ENCODE peak calls at places on chromosomes 3 and 15, in nine cellular contexts. One of them, this sample, is unnamed.

GRCh38 chr3:45612138-45612537 is 17.6 kb downstream of the LIMD1 start:
- DNase-seq in GM12865: no peak
- DNase-seq in kidney: no peak
- DNase-seq in anterior cingulate cortex: no peak
- DNase-seq in stimulated activated effector memory CD8-positive, alpha-beta T cell treated with anti-CD3 and anti-CD28 coated beads, Interleukin-12 subunit alpha, Interleukin-12 subunit beta, amount 100 ng/mL, for 72 hours: no peak
- DNase-seq in GM04503: no peak
- DNase-seq in HS-27A: no peak
- DNase-seq in GM19239: no peak
- DNase-seq in left cardiac atrium: no peak
- DNase-seq in this sample: no peak

GRCh38 chr3:188198760-188199327 is 44.9 kb downstream of the LPP start:
- DNase-seq in left cardiac atrium: no peak
- DNase-seq in GM12865: no peak
- DNase-seq in kidney: no peak
- DNase-seq in HS-27A: no peak
- DNase-seq in stimulated activated effector memory CD8-positive, alpha-beta T cell treated with anti-CD3 and anti-CD28 coated beads, Interleukin-12 subunit alpha, Interleukin-12 subunit beta, amount 100 ng/mL, for 72 hours: no peak
- DNase-seq in GM04503: no peak
- DNase-seq in GM19239: no peak
- DNase-seq in anterior cingulate cortex: no peak
- DNase-seq in this sample: no peak

GRCh38 chr3:158791259-158791920 is 10.5 kb upstream of the MFSD1 start:
- DNase-seq in HS-27A: no peak
- DNase-seq in GM04503: no peak
- DNase-seq in stimulated activated effector memory CD8-positive, alpha-beta T cell treated with anti-CD3 and anti-CD28 coated beads, Interleukin-12 subunit alpha, Interleukin-12 subunit beta, amount 100 ng/mL, for 72 hours: no peak
- DNase-seq in left cardiac atrium: no peak
- DNase-seq in kidney: no peak
- DNase-seq in anterior cingulate cortex: no peak
- DNase-seq in GM19239: peak; percentile 21
- DNase-seq in GM12865: peak; percentile 69
- DNase-seq in this sample: no peak

GRCh38 chr3:81554805-81555204 is 206.6 kb downstream of the GBE1 start:
- DNase-seq in GM12865: no peak
- DNase-seq in GM19239: no peak
- DNase-seq in stimulated activated effector memory CD8-positive, alpha-beta T cell treated with anti-CD3 and anti-CD28 coated beads, Interleukin-12 subunit alpha, Interleukin-12 subunit beta, amount 100 ng/mL, for 72 hours: no peak
- DNase-seq in HS-27A: no peak
- DNase-seq in GM04503: no peak
- DNase-seq in kidney: no peak
- DNase-seq in anterior cingulate cortex: no peak
- DNase-seq in left cardiac atrium: peak; percentile 35
- DNase-seq in this sample: no peak

GRCh38 chr3:147419062-147419701 is 10.0 kb downstream of the ZIC1 start:
- DNase-seq in left cardiac atrium: no peak
- DNase-seq in HS-27A: no peak
- DNase-seq in GM19239: no peak
- DNase-seq in kidney: peak; percentile 77
- DNase-seq in stimulated activated effector memory CD8-positive, alpha-beta T cell treated with anti-CD3 and anti-CD28 coated beads, Interleukin-12 subunit alpha, Interleukin-12 subunit beta, amount 100 ng/mL, for 72 hours: no peak
- DNase-seq in GM04503: no peak
- DNase-seq in anterior cingulate cortex: peak; percentile 89
- DNase-seq in GM12865: peak; percentile 39
- DNase-seq in this sample: no peak

GRCh38 chr3:123636431-123636841 is 51.6 kb upstream of the HACD2 start:
- DNase-seq in kidney: no peak
- DNase-seq in left cardiac atrium: no peak
- DNase-seq in anterior cingulate cortex: no peak
- DNase-seq in stimulated activated effector memory CD8-positive, alpha-beta T cell treated with anti-CD3 and anti-CD28 coated beads, Interleukin-12 subunit alpha, Interleukin-12 subunit beta, amount 100 ng/mL, for 72 hours: no peak
- DNase-seq in GM19239: no peak
- DNase-seq in GM04503: no peak
- DNase-seq in HS-27A: no peak
- DNase-seq in GM12865: no peak
- DNase-seq in this sample: no peak

GRCh38 chr3:169661567-169662214 is 1.8 kb downstream of the MECOM start:
- DNase-seq in kidney: no peak
- DNase-seq in stimulated activated effector memory CD8-positive, alpha-beta T cell treated with anti-CD3 and anti-CD28 coated beads, Interleukin-12 subunit alpha, Interleukin-12 subunit beta, amount 100 ng/mL, for 72 hours: no peak
- DNase-seq in HS-27A: no peak
- DNase-seq in anterior cingulate cortex: no peak
- DNase-seq in GM12865: peak; percentile 14
- DNase-seq in left cardiac atrium: peak; percentile 62
- DNase-seq in GM04503: no peak
- DNase-seq in GM19239: no peak
- DNase-seq in this sample: no peak

GRCh38 chr3:171347017-171347979 is 112.9 kb downstream of the TNIK start:
- DNase-seq in anterior cingulate cortex: no peak
- DNase-seq in stimulated activated effector memory CD8-positive, alpha-beta T cell treated with anti-CD3 and anti-CD28 coated beads, Interleukin-12 subunit alpha, Interleukin-12 subunit beta, amount 100 ng/mL, for 72 hours: no peak
- DNase-seq in HS-27A: no peak
- DNase-seq in GM12865: peak; percentile 91
- DNase-seq in GM04503: no peak
- DNase-seq in GM19239: no peak
- DNase-seq in left cardiac atrium: no peak
- DNase-seq in kidney: no peak
- DNase-seq in this sample: peak; percentile 23

GRCh38 chr3:54660599-54661210 is 267.2 kb downstream of the LRTM1 start:
- DNase-seq in GM04503: no peak
- DNase-seq in left cardiac atrium: peak; percentile 36
- DNase-seq in GM19239: no peak
- DNase-seq in kidney: no peak
- DNase-seq in HS-27A: no peak
- DNase-seq in GM12865: no peak
- DNase-seq in anterior cingulate cortex: no peak
- DNase-seq in stimulated activated effector memory CD8-positive, alpha-beta T cell treated with anti-CD3 and anti-CD28 coated beads, Interleukin-12 subunit alpha, Interleukin-12 subunit beta, amount 100 ng/mL, for 72 hours: no peak
- DNase-seq in this sample: peak; percentile 24

GRCh38 chr15:31016446-31016915 is 25.1 kb upstream of the MTMR10 start:
- DNase-seq in HS-27A: no peak
- DNase-seq in left cardiac atrium: no peak
- DNase-seq in GM12865: no peak
- DNase-seq in stimulated activated effector memory CD8-positive, alpha-beta T cell treated with anti-CD3 and anti-CD28 coated beads, Interleukin-12 subunit alpha, Interleukin-12 subunit beta, amount 100 ng/mL, for 72 hours: no peak
- DNase-seq in GM19239: no peak
- DNase-seq in anterior cingulate cortex: no peak
- DNase-seq in GM04503: peak; percentile 46
- DNase-seq in kidney: no peak
- DNase-seq in this sample: no peak

GRCh38 chr15:98799461-98799971 is 151.2 kb downstream of the IGF1R start:
- DNase-seq in left cardiac atrium: no peak
- DNase-seq in GM04503: no peak
- DNase-seq in GM19239: no peak
- DNase-seq in GM12865: no peak
- DNase-seq in stimulated activated effector memory CD8-positive, alpha-beta T cell treated with anti-CD3 and anti-CD28 coated beads, Interleukin-12 subunit alpha, Interleukin-12 subunit beta, amount 100 ng/mL, for 72 hours: no peak
- DNase-seq in kidney: no peak
- DNase-seq in HS-27A: no peak
- DNase-seq in anterior cingulate cortex: no peak
- DNase-seq in this sample: peak; percentile 44

GRCh38 chr3:105752791-105753415 is 115.9 kb downstream of the CBLB start:
- DNase-seq in left cardiac atrium: no peak
- DNase-seq in GM04503: no peak
- DNase-seq in kidney: no peak
- DNase-seq in anterior cingulate cortex: no peak
- DNase-seq in GM19239: no peak
- DNase-seq in stimulated activated effector memory CD8-positive, alpha-beta T cell treated with anti-CD3 and anti-CD28 coated beads, Interleukin-12 subunit alpha, Interleukin-12 subunit beta, amount 100 ng/mL, for 72 hours: no peak
- DNase-seq in HS-27A: no peak
- DNase-seq in GM12865: peak; percentile 41
- DNase-seq in this sample: no peak

GRCh38 chr3:184300377-184300717 is 1.3 kb downstream of the PSMD2 start:
- DNase-seq in GM04503: no peak
- DNase-seq in kidney: no peak
- DNase-seq in stimulated activated effector memory CD8-positive, alpha-beta T cell treated with anti-CD3 and anti-CD28 coated beads, Interleukin-12 subunit alpha, Interleukin-12 subunit beta, amount 100 ng/mL, for 72 hours: no peak
- DNase-seq in HS-27A: peak; percentile 51
- DNase-seq in left cardiac atrium: no peak
- DNase-seq in GM12865: no peak
- DNase-seq in anterior cingulate cortex: no peak
- DNase-seq in GM19239: no peak
- DNase-seq in this sample: no peak

GRCh38 chr15:88664151-88664778 is 25.4 kb downstream of the ISG20 start:
- DNase-seq in GM04503: no peak
- DNase-seq in left cardiac atrium: no peak
- DNase-seq in stimulated activated effector memory CD8-positive, alpha-beta T cell treated with anti-CD3 and anti-CD28 coated beads, Interleukin-12 subunit alpha, Interleukin-12 subunit beta, amount 100 ng/mL, for 72 hours: no peak
- DNase-seq in HS-27A: no peak
- DNase-seq in GM12865: peak; percentile 58
- DNase-seq in kidney: no peak
- DNase-seq in anterior cingulate cortex: no peak
- DNase-seq in GM19239: no peak
- DNase-seq in this sample: no peak

GRCh38 chr3:152471814-152472605 is 203.3 kb downstream of the MBNL1 start:
- DNase-seq in GM04503: no peak
- DNase-seq in GM12865: peak; percentile 77
- DNase-seq in anterior cingulate cortex: peak; percentile 23
- DNase-seq in GM19239: peak; percentile 21
- DNase-seq in stimulated activated effector memory CD8-positive, alpha-beta T cell treated with anti-CD3 and anti-CD28 coated beads, Interleukin-12 subunit alpha, Interleukin-12 subunit beta, amount 100 ng/mL, for 72 hours: peak; percentile 49
- DNase-seq in kidney: no peak
- DNase-seq in left cardiac atrium: peak; percentile 49
- DNase-seq in HS-27A: no peak
- DNase-seq in this sample: peak; percentile 77

GRCh38 chr3:124707667-124708066 is 22.6 kb upstream of the UMPS start:
- DNase-seq in GM12865: no peak
- DNase-seq in GM19239: no peak
- DNase-seq in GM04503: peak; percentile 72
- DNase-seq in anterior cingulate cortex: no peak
- DNase-seq in stimulated activated effector memory CD8-positive, alpha-beta T cell treated with anti-CD3 and anti-CD28 coated beads, Interleukin-12 subunit alpha, Interleukin-12 subunit beta, amount 100 ng/mL, for 72 hours: no peak
- DNase-seq in HS-27A: no peak
- DNase-seq in kidney: no peak
- DNase-seq in left cardiac atrium: no peak
- DNase-seq in this sample: no peak

GRCh38 chr15:76235186-76235826 is 76.0 kb downstream of the ETFA start:
- DNase-seq in kidney: no peak
- DNase-seq in anterior cingulate cortex: no peak
- DNase-seq in GM12865: peak; percentile 53
- DNase-seq in HS-27A: peak; percentile 22
- DNase-seq in left cardiac atrium: no peak
- DNase-seq in GM19239: no peak
- DNase-seq in stimulated activated effector memory CD8-positive, alpha-beta T cell treated with anti-CD3 and anti-CD28 coated beads, Interleukin-12 subunit alpha, Interleukin-12 subunit beta, amount 100 ng/mL, for 72 hours: no peak
- DNase-seq in GM04503: no peak
- DNase-seq in this sample: no peak

GRCh38 chr3:122415104-122415744 is 638 bp downstream of the WDR5B start:
- DNase-seq in HS-27A: peak; percentile 19
- DNase-seq in anterior cingulate cortex: no peak
- DNase-seq in GM19239: peak; percentile 53
- DNase-seq in GM12865: peak; percentile 86
- DNase-seq in left cardiac atrium: peak; percentile 28
- DNase-seq in GM04503: no peak
- DNase-seq in stimulated activated effector memory CD8-positive, alpha-beta T cell treated with anti-CD3 and anti-CD28 coated beads, Interleukin-12 subunit alpha, Interleukin-12 subunit beta, amount 100 ng/mL, for 72 hours: peak; percentile 15
- DNase-seq in kidney: no peak
- DNase-seq in this sample: peak; percentile 47

GRCh38 chr15:71697999-71698398 is 112.4 kb upstream of the NR2E3 start:
- DNase-seq in GM12865: no peak
- DNase-seq in left cardiac atrium: no peak
- DNase-seq in GM19239: no peak
- DNase-seq in GM04503: no peak
- DNase-seq in HS-27A: no peak
- DNase-seq in anterior cingulate cortex: no peak
- DNase-seq in stimulated activated effector memory CD8-positive, alpha-beta T cell treated with anti-CD3 and anti-CD28 coated beads, Interleukin-12 subunit alpha, Interleukin-12 subunit beta, amount 100 ng/mL, for 72 hours: no peak
- DNase-seq in kidney: no peak
- DNase-seq in this sample: no peak

GRCh38 chr15:58770519-58770856 is 614 bp upstream of the MINDY2 start:
- DNase-seq in kidney: no peak
- DNase-seq in left cardiac atrium: no peak
- DNase-seq in GM19239: no peak
- DNase-seq in anterior cingulate cortex: no peak
- DNase-seq in HS-27A: peak; percentile 79
- DNase-seq in stimulated activated effector memory CD8-positive, alpha-beta T cell treated with anti-CD3 and anti-CD28 coated beads, Interleukin-12 subunit alpha, Interleukin-12 subunit beta, amount 100 ng/mL, for 72 hours: no peak
- DNase-seq in GM12865: peak; percentile 66
- DNase-seq in GM04503: peak; percentile 71
- DNase-seq in this sample: no peak

GRCh38 chr15:89794627-89795241 is 18.6 kb downstream of the MESP2 start:
- DNase-seq in GM12865: no peak
- DNase-seq in anterior cingulate cortex: no peak
- DNase-seq in GM04503: no peak
- DNase-seq in kidney: peak; percentile 24
- DNase-seq in HS-27A: no peak
- DNase-seq in GM19239: no peak
- DNase-seq in stimulated activated effector memory CD8-positive, alpha-beta T cell treated with anti-CD3 and anti-CD28 coated beads, Interleukin-12 subunit alpha, Interleukin-12 subunit beta, amount 100 ng/mL, for 72 hours: no peak
- DNase-seq in left cardiac atrium: no peak
- DNase-seq in this sample: no peak

GRCh38 chr15:56835598-56836275 is 82.7 kb upstream of the TCF12 start:
- DNase-seq in stimulated activated effector memory CD8-positive, alpha-beta T cell treated with anti-CD3 and anti-CD28 coated beads, Interleukin-12 subunit alpha, Interleukin-12 subunit beta, amount 100 ng/mL, for 72 hours: no peak
- DNase-seq in left cardiac atrium: peak; percentile 28
- DNase-seq in anterior cingulate cortex: no peak
- DNase-seq in GM12865: no peak
- DNase-seq in GM04503: no peak
- DNase-seq in kidney: no peak
- DNase-seq in HS-27A: no peak
- DNase-seq in GM19239: no peak
- DNase-seq in this sample: no peak

GRCh38 chr3:43766672-43767465 is 76.1 kb downstream of the ABHD5 start:
- DNase-seq in left cardiac atrium: no peak
- DNase-seq in GM19239: no peak
- DNase-seq in HS-27A: peak; percentile 88
- DNase-seq in anterior cingulate cortex: no peak
- DNase-seq in GM12865: no peak
- DNase-seq in kidney: no peak
- DNase-seq in GM04503: peak; percentile 60
- DNase-seq in stimulated activated effector memory CD8-positive, alpha-beta T cell treated with anti-CD3 and anti-CD28 coated beads, Interleukin-12 subunit alpha, Interleukin-12 subunit beta, amount 100 ng/mL, for 72 hours: no peak
- DNase-seq in this sample: no peak